ENCODE peak calls at places on chromosomes 2 and 18, in seven cellular contexts. N is upper lobe of right lung, F is HAP-1, J is left lung, L is NT2/D1, H is lower lobe of right lung, E is IMR-90. A is an unnamed sample. For H3K4me1, the result is how much of the 10 kb centered on the place peaks cover.

GRCh38 chr18:55672574-55673361 is 84.8 kb upstream of the TCF4 start:
- DNase-seq in N (no peak), F (no peak), J (no peak), L (no peak), H (no peak), E (no peak), A (no peak)

GRCh38 chr2:239829326-239829725 is 195.8 kb downstream of the NDUFA10 start:
- DNase-seq in N (peak), F (no peak), J (peak), L (no peak), H (no peak), E (no peak), A (no peak)

GRCh38 chr2:221602938-221603337 is 30.8 kb upstream of the EPHA4 start:
- DNase-seq in N (no peak), F (no peak), J (no peak), L (no peak), H (no peak), E (no peak), A (no peak)

GRCh38 chr2:120856421-120856862 is 120.8 kb downstream of the GLI2 start:
- DNase-seq in N (peak), F (no peak), J (peak), L (peak), H (peak), E (peak), A (no peak)

GRCh38 chr2:196538646-196539045 is 100.9 kb upstream of the CCDC150 start:
- DNase-seq in N (no peak), F (no peak), J (no peak), L (no peak), H (no peak), E (no peak), A (no peak)

GRCh38 chr2:219398721-219399333 is 11.1 kb upstream of the DNPEP start:
- DNase-seq in N (no peak), F (no peak), J (no peak), L (no peak), H (no peak), E (peak), A (no peak)

GRCh38 chr2:217943379-217944321 is 59.1 kb downstream of the TNS1 start:
- DNase-seq in N (peak), F (peak), J (peak), L (peak), H (peak), E (peak), A (no peak)

GRCh38 chr2:181468313-181468712 is 11.1 kb downstream of the ITGA4 start:
- DNase-seq in N (no peak), F (peak), J (no peak), L (no peak), H (no peak), E (no peak), A (no peak)

GRCh38 chr2:203327918-203328734 is at the start of gene ABI2:
- DNase-seq in N (peak), F (peak), J (peak), L (peak), H (peak), E (peak), A (peak)

GRCh38 chr2:168541887-168542286 is 85.8 kb downstream of the CERS6 start:
- DNase-seq in N (no peak), F (no peak), J (no peak), L (no peak), H (no peak), E (no peak), A (no peak)

GRCh38 chr2:42545714-42546390 is 22.6 kb upstream of the MTA3 start:
- DNase-seq in N (no peak), F (peak), J (no peak), L (peak), H (no peak), E (no peak), A (peak)

GRCh38 chr18:34795070-34795740 is 85.1 kb downstream of the DTNA start:
- DNase-seq in N (no peak), F (no peak), J (no peak), L (no peak), H (no peak), E (no peak), A (no peak)

GRCh38 chr2:36562973-36563532 is 34.9 kb downstream of the FEZ2 start:
- DNase-seq in N (no peak), F (no peak), J (no peak), L (no peak), H (no peak), E (peak), A (no peak)

GRCh38 chr18:44743626-44744025 is 62.9 kb downstream of the SETBP1 start:
- DNase-seq in N (no peak), F (no peak), J (no peak), L (no peak), H (no peak), E (no peak), A (no peak)
- H3K4me3 ChIP-seq in N (no peak), F (no peak), J (no peak), L (no peak), H (no peak), E (no peak), A (no peak)

DNA sequence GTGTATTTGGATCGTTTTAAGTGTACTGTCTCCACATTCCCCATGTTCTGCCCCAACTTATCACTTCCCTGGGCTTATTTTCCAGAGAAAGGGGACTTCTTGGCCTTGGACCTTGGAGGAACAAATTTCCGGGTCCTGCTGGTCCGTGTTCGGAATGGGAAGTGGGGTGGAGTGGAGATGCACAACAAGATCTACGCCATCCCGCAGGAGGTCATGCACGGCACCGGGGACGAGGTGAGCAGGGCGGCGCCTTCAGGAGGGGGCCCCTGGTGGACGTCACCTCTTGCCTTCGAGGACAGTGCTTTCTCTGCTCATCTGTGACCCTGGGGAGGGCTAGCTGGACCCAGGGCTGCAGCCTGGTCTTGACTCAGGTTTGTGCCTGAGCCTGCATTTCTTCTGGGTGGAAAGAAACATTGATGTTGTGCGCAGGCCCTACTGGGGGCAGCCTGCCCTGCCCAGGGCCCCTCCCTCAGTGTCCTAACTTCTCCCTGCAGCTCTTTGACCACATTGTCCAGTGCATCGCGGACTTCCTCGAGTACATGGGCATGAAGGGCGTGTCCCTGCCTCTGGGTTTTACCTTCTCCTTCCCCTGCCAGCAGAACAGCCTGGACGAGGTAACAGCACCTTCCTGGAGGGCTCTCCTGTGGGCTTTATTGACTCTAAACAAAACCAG is 47.8 kb downstream of the HK2 start:
- DNase-seq in N (no peak), F (no peak), J (no peak), L (no peak), H (no peak), E (no peak), A (no peak)
- H3K4me1 ChIP-seq in N (under half), F (under half), J (under half), L (under half), H (under half), E (under half), A (under half)

GRCh38 chr2:224982910-224983688 is 59.2 kb downstream of the DOCK10 start:
- DNase-seq in N (no peak), F (no peak), J (peak), L (no peak), H (peak), E (peak), A (no peak)
- H3K4me3 ChIP-seq in N (peak), F (no peak), J (peak), L (no peak), H (peak), E (peak), A (no peak)

GRCh38 chr18:72197598-72197997 is 346.5 kb downstream of the CBLN2 start:
- DNase-seq in N (no peak), F (no peak), J (no peak), L (no peak), H (no peak), E (no peak), A (no peak)
- H3K4me1 ChIP-seq in N (under half), F (under half), J (under half), L (under half), H (under half), E (under half), A (under half)

GRCh38 chr2:214839464-214839863 is 30.0 kb upstream of the BARD1 start:
- DNase-seq in N (no peak), F (no peak), J (no peak), L (no peak), H (no peak), E (no peak), A (no peak)
- H3K4me3 ChIP-seq in N (no peak), F (no peak), J (no peak), L (no peak), H (no peak), E (no peak), A (no peak)

GRCh38 chr2:158498043-158498748 is 41.4 kb downstream of the PKP4 start:
- DNase-seq in N (no peak), F (no peak), J (no peak), L (no peak), H (no peak), E (peak), A (no peak)

GRCh38 chr2:158498749-158499136 is 42.0 kb downstream of the PKP4 start:
- DNase-seq in N (no peak), F (no peak), J (no peak), L (no peak), H (no peak), E (no peak), A (no peak)

GRCh38 chr2:158497486-158497885 is 40.7 kb downstream of the PKP4 start:
- DNase-seq in N (no peak), F (no peak), J (no peak), L (no peak), H (no peak), E (peak), A (no peak)

GRCh38 chr2:158501301-158501700 is 44.5 kb downstream of the PKP4 start:
- DNase-seq in N (no peak), F (no peak), J (no peak), L (no peak), H (no peak), E (no peak), A (no peak)

DNA sequence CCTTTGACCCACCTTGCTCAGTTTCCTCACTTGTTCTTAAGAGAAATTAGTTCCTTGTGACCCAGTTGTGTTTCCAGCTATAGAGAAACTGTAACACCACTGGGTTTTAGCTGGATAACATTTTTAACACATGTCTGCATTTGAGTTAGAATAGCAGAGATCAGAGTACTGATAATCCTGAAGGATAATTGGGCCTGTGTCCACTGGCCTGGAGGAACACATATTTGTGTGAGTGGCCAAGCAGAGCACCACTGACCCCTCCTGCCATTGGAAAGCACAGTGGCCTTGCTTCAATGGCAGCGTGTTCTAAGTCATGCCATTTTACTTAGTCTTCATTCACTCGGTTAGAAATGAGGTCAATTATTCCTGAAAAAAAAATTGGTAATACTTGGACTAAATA is 42.6 kb downstream of the PKP4 start:
- DNase-seq in N (no peak), F (no peak), J (no peak), L (no peak), H (no peak), E (no peak), A (no peak)
- H3K4me1 ChIP-seq in N (under half), F (under half), J (under half), L (under half), H (under half), E (under half), A (under half)

GRCh38 chr2:144521702-144522101 is 1.8 kb upstream of the ZEB2 start:
- DNase-seq in N (no peak), F (no peak), J (no peak), L (no peak), H (no peak), E (no peak), A (no peak)

GRCh38 chr2:144522741-144523605 is 3.1 kb upstream of the ZEB2 start:
- DNase-seq in N (no peak), F (peak), J (peak), L (no peak), H (peak), E (no peak), A (no peak)

GRCh38 chr2:144523606-144524131 is 3.8 kb upstream of the ZEB2 start:
- DNase-seq in N (no peak), F (no peak), J (no peak), L (no peak), H (no peak), E (no peak), A (no peak)

GRCh38 chr2:144526826-144527225 is 6.9 kb upstream of the ZEB2 start:
- DNase-seq in N (no peak), F (no peak), J (no peak), L (no peak), H (no peak), E (no peak), A (no peak)

DNA sequence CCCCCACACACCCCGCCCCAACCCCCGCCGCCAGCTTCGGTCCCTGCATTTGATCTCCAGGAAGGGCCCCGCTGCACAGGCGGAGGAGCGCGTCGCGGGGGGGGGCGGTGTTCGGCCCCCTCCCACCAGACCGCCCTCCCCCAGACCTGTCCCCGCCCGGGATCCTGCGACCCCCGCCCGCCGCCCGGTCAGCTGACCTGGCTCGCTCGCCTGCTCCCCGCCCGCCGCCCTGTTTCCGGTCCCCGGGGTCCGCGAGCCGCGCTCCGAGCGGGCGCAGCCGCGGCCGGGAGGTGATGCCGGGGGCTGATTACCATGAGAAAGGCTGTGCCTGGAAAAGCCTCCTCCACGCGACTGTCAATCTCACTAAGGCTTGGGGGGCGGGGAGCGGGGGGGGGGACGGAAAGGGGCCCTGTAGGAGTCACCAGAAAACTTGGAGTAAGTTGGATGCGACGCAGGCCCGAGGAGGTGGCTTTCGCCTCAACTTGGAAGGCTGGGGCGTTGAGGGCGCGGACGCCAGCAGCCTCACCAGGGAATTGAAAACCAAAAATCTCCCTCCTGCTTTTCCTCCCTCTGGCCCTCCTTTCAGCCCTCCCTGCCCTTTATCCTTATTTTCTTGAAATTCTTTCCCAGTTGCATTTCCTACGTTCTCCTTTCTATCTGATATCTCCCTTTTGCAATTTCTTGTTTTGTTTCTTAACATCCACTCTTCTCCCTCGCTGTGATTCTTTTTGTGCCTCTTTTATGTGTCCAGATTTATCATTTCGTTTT is 4.5 kb upstream of the ZEB2 start:
- DNase-seq in N (peak), F (peak), J (peak), L (peak), H (peak), E (no peak), A (no peak)
- H3K4me3 ChIP-seq in N (peak), F (peak), J (peak), L (peak), H (peak), E (peak), A (peak)

GRCh38 chr2:69637923-69638322 is 5.6 kb downstream of the AAK1 start:
- DNase-seq in N (no peak), F (no peak), J (no peak), L (no peak), H (no peak), E (no peak), A (no peak)
- H3K4me1 ChIP-seq in N (under half), F (under half), J (half or more), L (under half), H (half or more), E (under half), A (under half)

GRCh38 chr2:74497777-74498499 is 1.5 kb downstream of the LBX2 start:
- DNase-seq in N (peak), F (no peak), J (peak), L (no peak), H (peak), E (no peak), A (no peak)

GRCh38 chr2:74498500-74499268 is 719 bp downstream of the LBX2 start:
- DNase-seq in N (no peak), F (no peak), J (no peak), L (no peak), H (peak), E (no peak), A (no peak)

GRCh38 chr2:74500578-74500946 is 1.2 kb upstream of the LBX2 start:
- DNase-seq in N (no peak), F (no peak), J (peak), L (no peak), H (no peak), E (no peak), A (no peak)

GRCh38 chr2:74499940-74500577 is 656 bp upstream of the LBX2 start:
- DNase-seq in N (no peak), F (no peak), J (peak), L (no peak), H (peak), E (no peak), A (no peak)

GRCh38 chr2:74499269-74499939 is at the start of gene LBX2:
- DNase-seq in N (no peak), F (no peak), J (peak), L (no peak), H (peak), E (no peak), A (no peak)
- H3K4me3 ChIP-seq in N (peak), F (no peak), J (peak), L (peak), H (peak), E (peak), A (peak)

A was measured in iPS DF 6.9.